ENCODE peak calls at places on chromosomes 11 and 22, in five cellular contexts. O is neural progenitor cell; E is left ventricle myocardium inferior; Z is neural crest cell; X is central memory CD4-positive, alpha-beta T cell. M is an unnamed sample.

GRCh38 chr11:61102667-61103491 is 590 bp downstream of the CD5 start:
- DNase-seq in O (no peak), E (no peak), Z (no peak), X (peak), M (no peak)

GRCh38 chr11:3137486-3138177 is 27.5 kb downstream of the OSBPL5 start:
- DNase-seq in O (no peak), E (peak), Z (no peak), X (no peak), M (no peak)

GRCh38 chr22:34102633-34103032 is 182.4 kb upstream of the LARGE1 start:
- DNase-seq in O (peak), E (no peak), Z (no peak), X (no peak), M (no peak)

GRCh38 chr11:16933756-16934603 is 80.2 kb downstream of the PLEKHA7 start:
- DNase-seq in O (no peak), E (no peak), Z (no peak), X (no peak), M (no peak)

GRCh38 chr22:22480940-22481339 is 27.6 kb downstream of the ZNF280B start:
- DNase-seq in O (no peak), E (no peak), Z (no peak), X (no peak), M (no peak)

GRCh38 chr11:128195057-128195751 is 392.2 kb downstream of the ETS1 start:
- DNase-seq in O (no peak), E (no peak), Z (no peak), X (peak), M (peak)

GRCh38 chr11:118614511-118614910 is 7.1 kb downstream of the PHLDB1 start:
- DNase-seq in O (no peak), E (no peak), Z (no peak), X (no peak), M (no peak)

GRCh38 chr11:68827733-68828132 is 14.0 kb downstream of the CPT1A start:
- DNase-seq in O (no peak), E (no peak), Z (no peak), X (no peak), M (no peak)

GRCh38 chr11:58907780-58908179 is 31.5 kb upstream of the GLYATL1 start:
- DNase-seq in O (no peak), E (no peak), Z (no peak), X (no peak), M (no peak)

GRCh38 chr22:29485448-29485847 is 5.4 kb downstream of the NEFH start:
- DNase-seq in O (no peak), E (no peak), Z (no peak), X (no peak), M (no peak)

GRCh38 chr11:76235233-76236091 is 29.2 kb upstream of the WNT11 start:
- DNase-seq in O (peak), E (peak), Z (peak), X (peak), M (peak)

GRCh38 chr11:44574620-44575287 is 9.3 kb downstream of the CD82 start:
- DNase-seq in O (no peak), E (no peak), Z (no peak), X (peak), M (peak)

GRCh38 chr11:843818-844692 is 1.4 kb downstream of the TSPAN4 start:
- DNase-seq in O (peak), E (peak), Z (no peak), X (no peak), M (no peak)

GRCh38 chr22:46951973-46952372 is 189.5 kb downstream of the TBC1D22A start:
- DNase-seq in O (no peak), E (no peak), Z (no peak), X (no peak), M (no peak)

GRCh38 chr11:123924027-123924426 is 15.4 kb upstream of the OR4D5 start:
- DNase-seq in O (no peak), E (no peak), Z (no peak), X (no peak), M (no peak)

GRCh38 chr11:10631761-10632160 is 61.8 kb downstream of the IRAG1 start:
- DNase-seq in O (no peak), E (no peak), Z (no peak), X (no peak), M (no peak)

GRCh38 chr22:49406047-49406650 is 421.5 kb downstream of the BRD1 start:
- DNase-seq in O (no peak), E (no peak), Z (no peak), X (no peak), M (no peak)

GRCh38 chr11:132962026-132962425 is 570.3 kb downstream of the OPCML start:
- DNase-seq in O (no peak), E (no peak), Z (no peak), X (no peak), M (no peak)

GRCh38 chr11:19232910-19233503 is 7.7 kb downstream of the E2F8 start:
- DNase-seq in O (no peak), E (no peak), Z (no peak), X (no peak), M (no peak)

GRCh38 chr11:70048279-70049024 is 29.7 kb upstream of the ANO1 start:
- DNase-seq in O (peak), E (no peak), Z (no peak), X (no peak), M (no peak)

GRCh38 chr11:88623536-88623935 is 286.0 kb upstream of the CTSC start:
- DNase-seq in O (no peak), E (no peak), Z (no peak), X (no peak), M (no peak)

GRCh38 chr11:9838961-9839360 is 175.1 kb downstream of the SWAP70 start:
- DNase-seq in O (no peak), E (no peak), Z (no peak), X (no peak), M (no peak)

GRCh38 chr22:23716811-23717801 is 26.3 kb downstream of the RGL4 start:
- DNase-seq in O (peak), E (peak), Z (peak), X (peak), M (peak)

GRCh38 chr11:120034176-120034575 is 103.7 kb downstream of the TRIM29 start:
- DNase-seq in O (no peak), E (no peak), Z (no peak), X (no peak), M (no peak)

GRCh38 chr11:66466225-66467033 is at the start of gene PELI3:
- DNase-seq in O (peak), E (peak), Z (peak), X (peak), M (peak)

GRCh38 chr11:114398303-114398920 is 1.9 kb downstream of the C11orf71 start:
- DNase-seq in O (no peak), E (no peak), Z (no peak), X (no peak), M (no peak)